ENCODE peak calls at places on chromosomes 5 and 9, in eight cellular contexts. K is foreskin fibroblast, B is breast epithelium, U is psoas muscle, T is astrocyte of the cerebellum, W is neural crest cell, P is dorsolateral prefrontal cortex, N is transverse colon. E is an unnamed sample.

GRCh38 chr5:138482645-138483044 is 17.4 kb downstream of the EGR1 start:
- DNase-seq in W (no peak), U (no peak), N (no peak), K (no peak), T (no peak), B (no peak), P (no peak), E (no peak)

GRCh38 chr5:139470821-139471300 is at the start of gene SMIM33:
- DNase-seq in B (no peak), K (no peak), U (no peak), W (no peak), T (no peak), P (no peak), N (peak), E (no peak)

GRCh38 chr5:93899026-93899600 is 157.7 kb upstream of the POU5F2 start:
- DNase-seq in U (no peak), K (no peak), W (no peak), T (no peak), N (no peak), B (no peak), P (no peak), E (no peak)

GRCh38 chr5:57456531-57457135 is 26.0 kb downstream of the ACTBL2 start:
- DNase-seq in U (no peak), P (no peak), B (no peak), T (no peak), N (no peak), W (no peak), K (no peak), E (no peak)

GRCh38 chr5:961711-962240 is 46.8 kb upstream of the NKD2 start:
- DNase-seq in T (no peak), W (no peak), P (no peak), B (no peak), N (no peak), K (no peak), U (peak), E (no peak)

GRCh38 chr5:169133500-169133899 is 167.4 kb downstream of the SLIT3 start:
- DNase-seq in N (no peak), T (no peak), B (no peak), P (no peak), K (no peak), W (no peak), U (no peak), E (no peak)

GRCh38 chr5:33832904-33833575 is 58.8 kb downstream of the ADAMTS12 start:
- DNase-seq in U (no peak), K (peak), P (no peak), W (no peak), T (no peak), N (no peak), B (no peak), E (no peak)

GRCh38 chr5:122256388-122256787 is 55.6 kb upstream of the SNCAIP start:
- DNase-seq in K (no peak), W (no peak), T (no peak), U (no peak), N (no peak), B (no peak), P (no peak), E (no peak)

GRCh38 chr5:34674226-34674625 is 18.1 kb downstream of the RAI14 start:
- DNase-seq in N (no peak), P (no peak), T (peak), W (no peak), B (no peak), K (no peak), U (no peak), E (no peak)

GRCh38 chr9:131627846-131628820 is 82.8 kb downstream of the PRRT1B start:
- DNase-seq in N (peak), T (peak), K (no peak), P (no peak), B (no peak), U (peak), W (no peak), E (no peak)

GRCh38 chr5:16178745-16179372 is 732 bp downstream of the MARCHF11 start:
- DNase-seq in U (peak), W (peak), N (peak), B (peak), P (peak), T (peak), K (peak), E (peak)

GRCh38 chr5:27144456-27144855 is 106.1 kb upstream of the CDH9 start:
- DNase-seq in P (no peak), T (no peak), K (no peak), U (no peak), B (no peak), W (no peak), N (no peak), E (no peak)

GRCh38 chr5:175520873-175521272 is 42.5 kb downstream of the SFXN1 start:
- DNase-seq in U (no peak), T (no peak), K (no peak), N (no peak), P (no peak), W (no peak), B (no peak), E (no peak)

GRCh38 chr9:70534471-70534870 is 120.0 kb upstream of the KLF9 start:
- DNase-seq in U (no peak), T (no peak), K (no peak), P (no peak), W (no peak), N (no peak), B (no peak), E (no peak)

GRCh38 chr9:79757074-79757473 is 185.3 kb downstream of the TLE4 start:
- DNase-seq in W (no peak), U (no peak), B (no peak), P (no peak), K (no peak), T (no peak), N (no peak), E (no peak)

GRCh38 chr9:79759460-79759859 is 187.7 kb downstream of the TLE4 start:
- DNase-seq in P (no peak), U (no peak), K (no peak), N (no peak), T (no peak), B (no peak), W (no peak), E (no peak)

GRCh38 chr9:79756414-79756813 is 184.6 kb downstream of the TLE4 start:
- DNase-seq in K (no peak), B (no peak), N (no peak), P (no peak), W (no peak), U (no peak), T (no peak), E (no peak)

GRCh38 chr9:79763861-79764260 is 192.1 kb downstream of the TLE4 start:
- DNase-seq in K (peak), P (no peak), W (no peak), N (peak), U (peak), B (no peak), T (no peak), E (no peak)

DNA sequence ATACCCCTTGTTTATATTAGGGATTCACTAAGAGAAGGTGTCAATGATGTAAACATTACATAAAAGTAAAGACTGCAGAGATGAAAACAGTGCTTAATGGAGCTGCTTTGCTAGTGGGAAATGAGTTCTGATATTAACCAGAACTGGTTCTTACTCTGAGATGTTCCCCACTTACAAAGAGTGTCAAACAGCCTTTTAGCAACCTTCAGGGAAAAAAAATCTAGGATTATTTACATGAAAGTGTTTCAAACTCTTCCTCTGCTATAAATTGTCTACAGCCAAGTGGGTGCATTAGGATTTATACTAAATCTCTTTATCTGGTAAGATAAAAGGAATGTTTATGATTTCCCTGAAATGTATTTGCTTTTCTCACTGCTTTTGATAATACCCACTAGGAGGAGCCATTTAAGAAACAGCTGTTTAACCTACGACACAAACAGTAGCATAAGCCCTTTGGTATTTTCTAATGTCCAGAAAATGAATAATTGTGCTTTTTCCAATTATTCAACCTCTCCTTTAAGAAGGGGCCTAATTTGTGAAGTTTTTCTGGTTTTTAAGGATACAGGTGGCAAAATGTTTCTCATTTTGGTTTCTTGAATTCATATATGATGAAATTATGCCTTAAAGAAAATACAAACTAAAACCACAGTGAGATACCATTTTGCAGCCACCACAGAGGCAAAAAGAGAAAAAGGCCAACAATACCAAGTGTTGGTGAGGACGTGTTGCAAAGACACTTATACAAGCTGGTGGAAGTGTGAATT is 186.3 kb downstream of the TLE4 start:
- DNase-seq in W (no peak), T (no peak), P (no peak), B (no peak), K (peak), N (no peak), U (no peak), E (no peak)
- TF ChIP-seq CTCF in W (peak), T (no peak), P (peak), B (no peak), K (peak), N (peak), U (peak), E (no peak)

GRCh38 chr9:120353501-120353900 is 226.5 kb downstream of the CDK5RAP2 start:
- DNase-seq in W (no peak), K (peak), P (no peak), U (no peak), N (no peak), T (no peak), B (no peak), E (no peak)

GRCh38 chr9:120350596-120350995 is 229.4 kb downstream of the CDK5RAP2 start:
- DNase-seq in U (no peak), N (no peak), T (no peak), K (no peak), W (no peak), B (no peak), P (no peak), E (no peak)

GRCh38 chr9:120345379-120345778 is 234.6 kb downstream of the CDK5RAP2 start:
- DNase-seq in U (no peak), W (no peak), N (no peak), T (no peak), B (no peak), P (no peak), K (no peak), E (no peak)

GRCh38 chr9:120351106-120351505 is 228.9 kb downstream of the CDK5RAP2 start:
- DNase-seq in B (no peak), W (no peak), P (no peak), N (no peak), K (peak), U (no peak), T (no peak), E (no peak)

GRCh38 chr9:120348951-120349429 is 231.0 kb downstream of the CDK5RAP2 start:
- DNase-seq in W (peak), P (peak), U (peak), N (no peak), B (no peak), T (peak), K (peak), E (no peak)
- TF ChIP-seq CTCF in W (peak), P (peak), U (peak), N (no peak), B (peak), T (peak), K (peak), E (no peak)

GRCh38 chr5:83922699-83923098 is 202.0 kb upstream of the HAPLN1 start:
- DNase-seq in B (no peak), W (no peak), U (no peak), N (no peak), P (peak), T (no peak), K (no peak), E (no peak)
- TF ChIP-seq CTCF in B (no peak), W (no peak), U (no peak), N (no peak), P (peak), T (no peak), K (no peak), E (no peak)

GRCh38 chr5:119022773-119023172 is 34.4 kb upstream of the DTWD2 start:
- DNase-seq in B (no peak), U (no peak), W (no peak), N (no peak), P (no peak), K (no peak), T (no peak), E (no peak)

GRCh38 chr5:119021333-119021732 is 33.0 kb upstream of the DTWD2 start:
- DNase-seq in P (no peak), T (no peak), U (no peak), B (no peak), W (no peak), N (no peak), K (no peak), E (no peak)

GRCh38 chr5:119017999-119018398 is 29.7 kb upstream of the DTWD2 start:
- DNase-seq in U (no peak), K (no peak), P (no peak), T (no peak), B (no peak), W (no peak), N (no peak), E (no peak)

GRCh38 chr5:119019431-119020348 is 31.3 kb upstream of the DTWD2 start:
- DNase-seq in K (no peak), N (no peak), W (no peak), P (no peak), T (no peak), B (no peak), U (no peak), E (no peak)

GRCh38 chr5:119022017-119022745 is 33.8 kb upstream of the DTWD2 start:
- DNase-seq in K (peak), N (no peak), U (no peak), T (peak), W (no peak), B (no peak), P (no peak), E (no peak)
- TF ChIP-seq CTCF in K (peak), N (peak), U (peak), T (peak), W (peak), B (peak), P (peak), E (no peak)

DNA sequence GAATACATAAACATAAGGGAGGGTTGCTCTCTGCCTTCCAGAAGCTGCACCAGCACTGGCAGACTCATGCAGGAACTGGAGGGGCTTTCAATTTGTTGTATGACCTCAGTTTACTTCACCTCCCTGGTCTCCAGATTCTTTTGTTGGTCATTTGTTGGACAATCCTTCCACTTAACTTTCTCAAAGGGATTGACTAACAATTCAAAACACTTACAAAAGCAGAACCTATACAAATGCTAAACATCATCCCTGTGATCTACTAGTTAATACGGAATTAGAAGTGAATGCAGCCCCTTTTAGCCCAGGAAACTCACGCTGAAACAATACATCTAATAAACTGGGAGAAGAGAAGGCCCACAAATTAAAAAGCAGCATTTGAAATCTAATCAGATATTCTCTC is 404.6 kb upstream of the BRINP1 start:
- DNase-seq in U (no peak), W (no peak), B (no peak), N (no peak), P (no peak), T (no peak), K (no peak), E (no peak)
- TF ChIP-seq CTCF in U (no peak), W (no peak), B (no peak), N (no peak), P (no peak), T (no peak), K (no peak), E (no peak)

DNA sequence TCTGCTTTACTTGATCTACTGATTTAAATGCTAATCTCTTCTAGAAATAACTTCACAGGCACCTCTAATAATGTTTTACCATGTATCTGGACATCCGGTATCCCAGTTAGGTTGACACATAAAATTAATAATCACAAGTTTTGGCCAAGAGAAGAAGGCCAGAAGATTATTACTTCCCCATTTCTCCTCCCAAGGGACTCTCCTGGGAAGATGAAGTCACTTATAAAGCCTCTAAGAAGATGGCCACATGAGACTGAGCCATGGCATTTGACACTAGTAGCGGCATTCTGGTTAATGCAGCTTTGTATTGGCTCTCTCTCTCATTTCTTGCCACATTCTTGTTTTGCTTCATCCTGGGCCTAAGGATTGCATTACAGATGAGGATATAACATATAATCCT is 34.6 kb upstream of the RASA1 start:
- DNase-seq in N (no peak), K (no peak), U (no peak), W (no peak), B (no peak), T (no peak), P (no peak), E (no peak)
- TF ChIP-seq CTCF in N (no peak), K (no peak), U (no peak), W (no peak), B (no peak), T (no peak), P (no peak), E (no peak)

GRCh38 chr5:74625742-74626241 is 14.7 kb downstream of the ENC1 start:
- DNase-seq in N (no peak), T (peak), B (no peak), W (no peak), P (no peak), U (no peak), K (no peak), E (no peak)
- TF ChIP-seq CTCF in N (no peak), T (peak), B (no peak), W (peak), P (peak), U (no peak), K (no peak), E (no peak)

DNA sequence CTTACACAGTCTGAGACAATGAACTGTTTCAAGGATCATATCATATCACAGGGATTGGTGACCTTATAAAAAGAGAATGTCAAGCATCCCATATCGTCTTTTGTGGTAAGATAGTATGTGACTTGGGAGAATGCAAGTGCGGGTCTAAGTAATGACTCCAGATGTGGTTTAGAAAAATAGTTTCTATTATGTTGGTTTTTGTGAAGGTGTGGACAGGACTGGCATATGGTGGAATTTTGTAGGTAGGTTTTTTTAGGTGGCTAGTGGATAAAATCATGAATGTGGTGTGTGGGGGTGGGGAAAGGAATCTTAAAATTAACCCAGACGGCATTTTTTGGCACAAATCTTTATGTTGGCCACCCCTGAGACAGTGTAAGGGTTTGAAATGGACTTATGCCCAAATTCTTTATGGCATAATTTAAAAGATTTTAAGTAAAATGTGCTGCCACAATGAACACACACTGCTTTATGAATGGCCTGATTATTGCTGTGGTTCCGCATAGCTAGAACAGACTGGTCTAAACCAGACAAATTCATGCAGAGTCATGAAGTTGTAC is 204.7 kb upstream of the HAPLN1 start:
- DNase-seq in N (no peak), B (no peak), U (no peak), W (no peak), K (no peak), P (no peak), T (peak), E (no peak)
- TF ChIP-seq CTCF in N (no peak), B (no peak), U (no peak), W (no peak), K (no peak), P (no peak), T (no peak), E (no peak)

DNA sequence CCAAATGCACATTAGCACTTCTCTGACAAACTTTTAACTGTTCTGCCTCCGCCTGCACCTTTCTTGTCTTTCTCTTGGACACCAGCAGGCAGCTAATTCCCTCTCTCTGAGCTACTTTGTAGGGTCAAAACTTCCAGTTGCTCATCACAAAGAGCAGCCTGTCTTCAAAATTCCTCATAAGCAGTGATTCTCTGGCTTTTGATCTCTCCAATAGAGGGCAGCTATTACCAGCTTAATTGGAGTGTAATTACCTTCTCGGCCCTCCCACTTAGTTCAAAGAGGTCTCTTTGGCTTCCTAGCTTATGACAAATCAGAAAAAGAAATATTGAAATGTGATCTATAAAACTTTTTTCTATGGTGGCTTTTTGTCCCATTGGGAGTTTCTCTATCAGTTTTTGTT is 43.6 kb upstream of the RAD23B start:
- DNase-seq in W (no peak), N (no peak), P (no peak), K (peak), T (no peak), B (no peak), U (no peak), E (no peak)
- TF ChIP-seq CTCF in W (no peak), N (no peak), P (peak), K (peak), T (peak), B (peak), U (peak), E (no peak)